ENCODE peak calls at places on chromosomes 16 and 17, in seven cellular contexts. K is sigmoid colon, G is heart left ventricle, D is GM12891, C is body of pancreas, O is lower leg skin, A is HCT116. R is an unnamed sample.

GRCh38 chr17:80892900-80893603 is 98.6 kb upstream of the CHMP6 start:
- DNase-seq in A (peak; percentile 53), O (no peak), C (no peak), G (no peak), K (no peak), D (no peak), R (no peak)

GRCh38 chr16:88366032-88366703 is 16.6 kb upstream of the ZNF469 start:
- DNase-seq in D (no peak), C (no peak), O (no peak), A (no peak), K (no peak), G (no peak), R (no peak)

GRCh38 chr16:24834459-24835335 is 11.1 kb upstream of the SLC5A11 start:
- DNase-seq in D (no peak), K (peak; percentile 36), O (no peak), A (peak; percentile 18), G (no peak), C (no peak), R (peak; percentile 78)

GRCh38 chr16:9594961-9595360 is 503.5 kb downstream of the HAPSTR1 start:
- DNase-seq in D (no peak), C (no peak), G (no peak), A (no peak), O (no peak), K (no peak), R (no peak)

GRCh38 chr16:26963109-26963508 is 103.6 kb upstream of the C16orf82 start:
- DNase-seq in G (no peak), O (no peak), D (peak; percentile 28), K (no peak), C (no peak), A (peak; percentile 8), R (peak; percentile 47)

GRCh38 chr17:13047016-13047415 is 29.2 kb upstream of the ELAC2 start:
- DNase-seq in A (no peak), D (no peak), K (no peak), C (no peak), G (no peak), O (no peak), R (no peak)

GRCh38 chr17:2926019-2926650 is 129.9 kb downstream of the RAP1GAP2 start:
- DNase-seq in A (no peak), O (no peak), C (no peak), D (no peak), G (no peak), K (no peak), R (no peak)

GRCh38 chr17:81510798-81511549 is 1.6 kb downstream of the ACTG1 start:
- DNase-seq in O (no peak), D (no peak), K (no peak), G (peak; percentile 64), A (no peak), C (peak; percentile 37), R (no peak)

GRCh38 chr17:15516150-15516549 is 47.1 kb downstream of the TVP23C start:
- DNase-seq in C (no peak), D (no peak), G (no peak), A (no peak), O (no peak), K (no peak), R (no peak)

GRCh38 chr17:50201226-50201854 is at the start of gene COL1A1:
- DNase-seq in D (no peak), G (peak; percentile 85), K (peak; percentile 97), O (peak; percentile 96), C (peak; percentile 31), A (no peak), R (no peak)

GRCh38 chr17:17462048-17462824 is 14.6 kb upstream of the MED9 start:
- DNase-seq in A (no peak), O (no peak), K (no peak), C (no peak), G (no peak), D (no peak), R (no peak)

GRCh38 chr16:78439646-78440045 is 340.2 kb downstream of the WWOX start:
- DNase-seq in G (no peak), D (no peak), C (no peak), A (no peak), O (no peak), K (no peak), R (no peak)

GRCh38 chr17:50865060-50865867 is 890 bp downstream of the TOB1 start:
- DNase-seq in A (peak; percentile 34), K (peak; percentile 85), G (peak; percentile 70), C (peak; percentile 78), O (peak; percentile 92), D (no peak), R (peak; percentile 84)

GRCh38 chr17:35087731-35088646 is 24.5 kb upstream of the RFFL start:
- DNase-seq in O (no peak), A (no peak), D (no peak), G (peak; percentile 73), C (peak; percentile 51), K (peak; percentile 82), R (peak; percentile 79)

GRCh38 chr16:85364323-85365040 is 248.6 kb upstream of the GSE1 start:
- DNase-seq in G (no peak), K (no peak), O (no peak), C (no peak), D (no peak), A (no peak), R (no peak)

GRCh38 chr16:50478773-50479149 is 69.4 kb upstream of the NKD1 start:
- DNase-seq in C (no peak), K (peak; percentile 30), A (no peak), D (no peak), G (no peak), O (peak; percentile 80), R (no peak)

GRCh38 chr16:56732366-56732765 is 2.4 kb downstream of the NUP93 start:
- DNase-seq in A (no peak), K (no peak), C (no peak), D (no peak), O (no peak), G (no peak), R (no peak)

GRCh38 chr16:56728027-56728426 is 1.9 kb upstream of the NUP93 start:
- DNase-seq in C (no peak), O (no peak), K (no peak), A (no peak), D (no peak), G (no peak), R (no peak)

GRCh38 chr16:56729351-56729735 is 586 bp upstream of the NUP93 start:
- DNase-seq in A (no peak), K (no peak), O (no peak), D (no peak), C (peak; percentile 17), G (no peak), R (peak; percentile 45)

GRCh38 chr16:56732832-56733231 is 2.9 kb downstream of the NUP93 start:
- DNase-seq in O (no peak), C (no peak), G (no peak), D (no peak), A (no peak), K (no peak), R (no peak)

GRCh38 chr16:56729736-56730662 is at the start of gene NUP93:
- DNase-seq in A (peak; percentile 86), G (peak; percentile 96), C (peak; percentile 92), D (peak; percentile 87), O (peak; percentile 98), K (peak; percentile 96), R (peak; percentile 95)
- TF ChIP-seq POLR2A in A (peak; percentile 72), G (peak; percentile 55), C (peak; percentile 23), D (peak; percentile 84), O (no peak), K (peak; percentile 28), R (peak; percentile 84)

GRCh38 chr17:45301674-45302073 is 15.1 kb downstream of the MAP3K14 start:
- DNase-seq in K (no peak), O (no peak), C (no peak), D (no peak), A (no peak), G (no peak), R (no peak)

GRCh38 chr17:45306094-45306493 is 10.7 kb downstream of the MAP3K14 start:
- DNase-seq in O (no peak), K (no peak), D (no peak), C (no peak), G (no peak), A (no peak), R (no peak)

GRCh38 chr17:45305532-45306087 is 11.2 kb downstream of the MAP3K14 start:
- DNase-seq in K (no peak), A (no peak), D (no peak), G (no peak), C (no peak), O (no peak), R (no peak)

GRCh38 chr17:45300060-45300751 is 16.6 kb downstream of the MAP3K14 start:
- DNase-seq in K (no peak), A (no peak), G (no peak), O (no peak), D (no peak), C (no peak), R (no peak)

GRCh38 chr17:45302649-45303173 is 14.1 kb downstream of the MAP3K14 start:
- DNase-seq in K (no peak), G (peak; percentile 72), A (no peak), C (no peak), D (no peak), O (no peak), R (no peak)
- TF ChIP-seq POLR2A in K (no peak), G (no peak), A (no peak), C (no peak), D (peak; percentile 54), O (no peak), R (no peak)

DNA sequence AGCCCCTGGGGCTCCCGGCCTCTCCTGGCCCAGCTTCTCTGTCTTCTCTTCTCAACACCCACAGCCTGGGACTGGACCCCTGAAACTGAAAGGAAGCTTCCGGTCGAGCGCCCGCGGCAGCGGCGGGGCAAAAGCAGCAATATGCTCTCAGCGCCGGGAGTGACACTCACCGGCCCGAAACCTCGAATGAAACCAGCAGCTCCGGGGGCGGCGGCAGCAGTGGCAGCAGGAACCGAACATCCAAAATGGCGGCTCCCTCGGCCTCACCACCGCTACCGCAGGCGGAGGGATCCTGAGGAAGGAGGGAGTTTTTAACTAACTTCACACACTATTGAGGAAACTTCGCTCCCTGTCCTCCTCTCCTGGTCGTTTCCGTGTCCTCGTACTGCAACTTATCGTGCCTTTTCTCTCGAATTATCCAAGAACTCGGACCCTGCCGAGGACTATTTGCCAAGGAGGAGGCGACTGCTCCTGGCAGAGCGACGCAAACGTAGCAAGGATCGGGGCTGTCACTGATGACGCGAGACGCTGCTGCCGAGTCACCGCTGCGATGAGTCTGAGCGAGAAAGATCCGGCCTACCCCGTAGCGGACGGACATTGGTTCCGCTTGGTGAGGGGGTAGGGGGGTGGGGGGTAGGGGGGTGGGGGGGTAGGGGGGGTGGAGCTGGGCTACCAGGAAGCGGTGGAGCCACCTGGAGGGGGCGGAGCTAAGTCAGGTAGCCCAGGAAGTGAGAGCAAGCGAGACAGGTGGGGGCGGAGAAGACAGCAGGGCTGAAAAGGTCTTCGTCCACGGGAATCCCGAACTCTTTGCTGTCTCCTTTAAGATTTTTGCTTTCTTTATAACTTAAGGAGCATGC is at the start of gene AP1G1:
- DNase-seq in D (peak; percentile 77), A (peak; percentile 99), C (peak; percentile 95), O (peak; percentile 98), G (peak; percentile 97), K (peak; percentile 98), R (peak; percentile 98)
- TF ChIP-seq POLR2A in D (peak; percentile 92), A (peak; percentile 86), C (peak; percentile 67), O (peak; percentile 57), G (peak; percentile 31), K (peak; percentile 57), R (peak; percentile 82)

DNA sequence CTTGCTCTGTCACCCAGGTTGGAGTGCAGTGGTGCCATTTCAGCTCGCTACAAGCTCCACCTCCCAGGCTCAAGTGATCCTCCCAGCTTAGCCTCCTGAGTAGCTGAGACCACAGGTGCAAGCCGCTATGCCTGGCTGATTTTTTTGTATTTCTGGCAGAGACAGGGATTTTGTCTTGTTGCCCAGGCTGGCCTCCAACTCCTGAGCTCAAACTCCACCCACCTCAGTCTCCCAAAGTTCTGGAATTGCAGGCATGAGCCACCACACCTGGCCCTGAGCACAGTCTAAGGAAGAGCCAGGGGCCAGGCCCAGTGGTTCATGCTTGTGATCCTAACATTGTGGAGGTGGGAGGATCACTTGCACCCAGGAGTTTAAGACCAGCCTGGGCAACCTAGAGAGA is 21.8 kb upstream of the BCO1 start:
- DNase-seq in G (no peak), K (no peak), A (no peak), O (no peak), C (no peak), D (no peak), R (no peak)
- TF ChIP-seq POLR2A in G (no peak), K (no peak), A (no peak), O (no peak), C (no peak), D (no peak), R (no peak)